ENCODE peak calls at places on chromosomes 6 and 20, in five cellular contexts. S is activated T-cell treated with anti-CD3 and anti-CD28 coated beads for 1 hour; R is occipital lobe; L is activated CD8-positive, alpha-beta memory T cell treated with anti-CD3 and anti-CD28 coated beads for 48 hours; J is activated B cell treated with CpG ODN at 0.5 μM for 24 hours. F is an unnamed sample.

GRCh38 chr6:117829594-117830319 is 77.3 kb upstream of the SLC35F1 start:
- DNase-seq in S (no peak), R (no peak), J (no peak), L (no peak), F (no peak)

GRCh38 chr6:31972709-31973350 is 892 bp upstream of the DXO start:
- DNase-seq in L (no peak), R (no peak), S (no peak), J (no peak), F (peak)

GRCh38 chr6:163745566-163746400 is 331.3 kb downstream of the QKI start:
- DNase-seq in S (no peak), R (no peak), J (no peak), L (no peak), F (no peak)

GRCh38 chr6:62150048-62150663 is 135.9 kb downstream of the KHDRBS2 start:
- DNase-seq in R (no peak), L (no peak), J (no peak), S (no peak), F (peak)

GRCh38 chr6:10416863-10417641 is 2.2 kb upstream of the TFAP2A start:
- DNase-seq in L (no peak), S (no peak), J (no peak), R (no peak), F (no peak)

GRCh38 chr20:15708984-15709598 is 864.2 kb downstream of the KIF16B start:
- DNase-seq in J (peak), L (no peak), S (peak), R (no peak), F (peak)

GRCh38 chr6:28742668-28743270 is 181.0 kb downstream of the TRIM27 start:
- DNase-seq in L (no peak), S (no peak), J (no peak), R (no peak), F (peak)

GRCh38 chr20:34473262-34473883 is 42.8 kb upstream of the DYNLRB1 start:
- DNase-seq in R (no peak), J (no peak), L (no peak), S (peak), F (peak)

GRCh38 chr6:144853603-144854002 is 568.5 kb downstream of the UTRN start:
- DNase-seq in R (no peak), J (no peak), S (no peak), L (no peak), F (no peak)

GRCh38 chr6:15484115-15484514 is 178.7 kb downstream of the DTNBP1 start:
- DNase-seq in J (no peak), S (no peak), L (no peak), R (no peak), F (no peak)

GRCh38 chr20:16265334-16265733 is 307.9 kb downstream of the KIF16B start:
- DNase-seq in L (no peak), R (no peak), J (no peak), S (no peak), F (no peak)

F was measured in activated CD8-positive, alpha-beta T cell treated with anti-CD3 and anti-CD28 coated beads for 36 hours.